ENCODE peak calls at places on chromosomes 16 and 17, in seven cellular contexts. N, Q, A, B, E, R and G are unnamed samples. For H3K4me1, the result is how much of the 10 kb centered on the place peaks cover.

GRCh38 chr17:40664582-40665333 is at the start of gene KRT222:
- DNase-seq in B (no peak), N (no peak), Q (no peak), R (peak), A (no peak), E (no peak), G (no peak)

GRCh38 chr17:76473541-76473985 is 6.2 kb downstream of the AANAT start:
- DNase-seq in R (peak), N (no peak), E (no peak), Q (no peak), B (no peak), A (no peak), G (no peak)

GRCh38 chr17:83099570-83100181 is 20.3 kb downstream of the METRNL start:
- DNase-seq in R (no peak), B (no peak), N (no peak), Q (peak), E (no peak), A (no peak), G (no peak)

GRCh38 chr17:48723555-48724239 is 712 bp downstream of the PRAC2 start:
- DNase-seq in E (no peak), R (peak), N (no peak), A (peak), Q (no peak), B (no peak), G (peak)

GRCh38 chr17:58329035-58329807 is 626 bp upstream of the TSPOAP1 start:
- DNase-seq in E (peak), Q (no peak), B (no peak), R (peak), A (no peak), N (peak), G (peak)

GRCh38 chr17:31532161-31532515 is 140.7 kb downstream of the RAB11FIP4 start:
- DNase-seq in Q (no peak), A (no peak), N (no peak), R (no peak), B (no peak), E (no peak), G (no peak)

GRCh38 chr17:65794572-65794971 is 233.1 kb upstream of the AXIN2 start:
- DNase-seq in R (peak), E (no peak), N (no peak), B (no peak), A (peak), Q (no peak), G (peak)

GRCh38 chr17:60652484-60653247 is 25.0 kb upstream of the BCAS3 start:
- DNase-seq in Q (no peak), A (no peak), R (no peak), N (no peak), E (no peak), B (no peak), G (no peak)

GRCh38 chr16:55386534-55387296 is 62.7 kb downstream of the IRX6 start:
- DNase-seq in N (no peak), R (no peak), E (no peak), A (peak), Q (no peak), B (no peak), G (no peak)

DNA sequence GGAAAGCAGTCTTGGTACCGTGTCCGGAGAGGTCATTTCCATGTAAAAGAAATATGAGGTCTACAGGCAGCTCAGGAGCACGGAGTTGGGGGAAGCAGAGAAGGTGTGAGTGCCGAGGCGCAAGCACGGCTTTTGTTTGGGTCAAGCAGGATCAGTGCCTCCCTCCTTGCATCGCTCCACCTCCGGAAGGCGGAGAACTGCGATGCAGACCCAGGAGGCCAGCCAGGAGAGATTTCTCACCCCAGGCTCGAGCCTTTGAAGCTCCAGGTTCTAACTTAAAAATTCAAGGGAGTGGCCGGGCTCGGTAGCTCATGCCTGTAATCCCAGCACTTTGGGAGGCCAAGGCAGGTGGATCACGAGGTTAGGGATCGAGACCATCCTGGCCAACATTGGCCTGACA is 25.0 kb downstream of the NAA60 start:
- DNase-seq in A (no peak), B (no peak), Q (no peak), R (no peak), N (no peak), E (no peak), G (no peak)
- H3K4me1 ChIP-seq in A (under half), B (under half), Q (under half), R (under half), N (under half), E (half or more), G (under half)

GRCh38 chr16:87543436-87544191 is 50.8 kb upstream of the ZCCHC14 start:
- DNase-seq in E (no peak), B (no peak), N (no peak), A (no peak), R (no peak), Q (peak), G (no peak)
- H3K4me1 ChIP-seq in E (under half), B (under half), N (under half), A (under half), R (under half), Q (under half), G (under half)

DNA sequence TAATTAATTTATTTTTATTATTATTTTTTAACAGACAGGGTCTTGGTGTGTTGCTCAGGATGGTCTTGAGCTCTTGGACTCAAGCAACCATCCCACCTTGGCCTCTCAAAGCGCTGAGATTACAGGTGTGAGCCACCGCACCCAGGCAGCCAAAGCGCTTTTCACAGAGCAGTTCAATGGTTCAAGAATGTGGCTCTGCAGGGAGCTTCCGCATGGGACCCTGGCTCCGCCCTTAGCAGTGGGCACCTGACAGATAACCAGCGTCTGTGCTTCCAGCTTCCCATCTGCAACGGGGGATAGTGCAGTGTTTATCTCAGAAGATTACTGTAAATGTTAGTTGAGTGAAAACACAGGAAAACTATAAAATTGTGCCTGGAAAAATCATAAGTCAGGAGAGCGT is 99.4 kb downstream of the KCNJ12 start:
- DNase-seq in Q (no peak), N (no peak), A (no peak), E (no peak), R (no peak), B (no peak), G (no peak)
- H3K4me1 ChIP-seq in Q (under half), N (under half), A (under half), E (under half), R (under half), B (under half), G (under half)

GRCh38 chr16:2712546-2712945 is 7.5 kb downstream of the PRSS27 start:
- DNase-seq in E (no peak), R (no peak), A (no peak), Q (no peak), N (no peak), B (no peak), G (no peak)

GRCh38 chr16:2713985-2714774 is 5.8 kb downstream of the PRSS27 start:
- DNase-seq in E (no peak), Q (no peak), A (no peak), B (no peak), R (no peak), N (no peak), G (no peak)

GRCh38 chr16:2712063-2712441 is 8.0 kb downstream of the PRSS27 start:
- DNase-seq in Q (no peak), A (no peak), B (no peak), R (no peak), E (no peak), N (no peak), G (no peak)

GRCh38 chr16:2715064-2715463 is 5.0 kb downstream of the PRSS27 start:
- DNase-seq in N (no peak), A (no peak), Q (no peak), E (no peak), R (no peak), B (no peak), G (no peak)

DNA sequence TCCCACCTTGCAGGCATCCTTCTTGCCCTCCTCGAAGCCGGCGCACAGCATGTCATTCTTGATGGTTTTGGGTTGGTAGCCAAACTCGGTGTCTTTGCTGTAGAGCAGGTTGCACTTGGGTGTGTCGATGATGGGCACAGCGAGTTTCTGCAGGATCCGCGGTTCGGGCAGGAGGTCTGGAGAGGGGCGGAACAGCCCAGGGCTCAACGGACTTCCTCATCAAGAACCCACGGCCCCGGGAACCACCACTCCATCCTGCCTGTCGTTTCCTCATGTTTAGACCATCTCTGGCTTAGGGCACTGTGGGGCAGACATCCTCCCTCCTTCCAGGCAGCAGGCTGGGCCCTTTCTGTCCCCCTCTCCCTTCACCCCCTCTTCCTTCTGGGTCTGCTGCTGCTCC is 6.5 kb downstream of the PRSS27 start:
- DNase-seq in R (no peak), Q (no peak), B (no peak), E (no peak), N (no peak), A (no peak), G (no peak)
- H3K4me1 ChIP-seq in R (under half), Q (under half), B (under half), E (under half), N (under half), A (under half), G (under half)

GRCh38 chr16:81806696-81807095 is 27.6 kb downstream of the PLCG2 start:
- DNase-seq in B (no peak), A (no peak), E (no peak), Q (no peak), R (no peak), N (no peak), G (no peak)
- H3K4me1 ChIP-seq in B (under half), A (under half), E (under half), Q (under half), R (under half), N (under half), G (under half)

DNA sequence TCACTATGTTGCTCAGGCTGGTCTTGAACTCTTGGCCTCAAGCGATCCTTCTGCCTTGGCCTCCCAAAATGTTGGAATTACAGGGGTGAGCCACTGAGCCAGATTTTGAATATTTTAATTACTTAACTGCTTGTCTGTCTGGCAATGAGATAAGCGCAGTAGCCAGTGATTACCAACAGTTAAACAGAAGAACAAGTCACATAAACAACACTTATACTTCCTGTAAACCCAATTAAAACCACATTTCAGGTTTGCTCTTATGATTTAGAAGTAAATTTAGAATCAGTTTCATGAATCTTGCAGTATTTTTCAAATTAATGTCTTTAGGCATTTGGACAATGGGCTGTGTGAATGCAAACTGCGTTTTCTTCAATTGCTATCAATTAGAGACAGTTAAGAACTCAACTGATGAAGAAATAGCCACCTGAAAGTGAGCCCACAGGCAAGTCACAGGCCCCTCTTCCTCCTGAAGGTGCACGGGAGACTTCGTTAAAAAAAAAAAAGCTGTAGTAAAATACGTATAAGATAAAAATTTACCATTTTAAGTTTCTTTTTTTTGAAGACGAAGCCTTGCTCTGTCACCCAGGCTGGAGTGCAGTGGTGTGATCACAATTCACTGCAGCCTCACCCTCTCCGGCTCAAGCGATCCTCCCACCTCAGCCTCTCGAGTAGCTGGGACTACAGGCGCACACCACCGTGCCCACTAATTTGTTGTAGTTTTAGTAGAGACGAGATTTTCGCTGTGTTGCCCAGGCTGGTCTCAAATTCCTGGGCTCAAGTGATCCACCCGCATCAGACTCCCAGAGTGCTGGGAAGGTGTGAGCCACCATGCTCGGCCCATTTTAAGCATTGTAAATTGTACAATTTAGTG is 73.0 kb downstream of the PITPNC1 start:
- DNase-seq in N (no peak), B (no peak), Q (no peak), A (no peak), E (no peak), R (no peak), G (no peak)
- H3K4me1 ChIP-seq in N (under half), B (under half), Q (under half), A (under half), E (under half), R (under half), G (under half)

DNA sequence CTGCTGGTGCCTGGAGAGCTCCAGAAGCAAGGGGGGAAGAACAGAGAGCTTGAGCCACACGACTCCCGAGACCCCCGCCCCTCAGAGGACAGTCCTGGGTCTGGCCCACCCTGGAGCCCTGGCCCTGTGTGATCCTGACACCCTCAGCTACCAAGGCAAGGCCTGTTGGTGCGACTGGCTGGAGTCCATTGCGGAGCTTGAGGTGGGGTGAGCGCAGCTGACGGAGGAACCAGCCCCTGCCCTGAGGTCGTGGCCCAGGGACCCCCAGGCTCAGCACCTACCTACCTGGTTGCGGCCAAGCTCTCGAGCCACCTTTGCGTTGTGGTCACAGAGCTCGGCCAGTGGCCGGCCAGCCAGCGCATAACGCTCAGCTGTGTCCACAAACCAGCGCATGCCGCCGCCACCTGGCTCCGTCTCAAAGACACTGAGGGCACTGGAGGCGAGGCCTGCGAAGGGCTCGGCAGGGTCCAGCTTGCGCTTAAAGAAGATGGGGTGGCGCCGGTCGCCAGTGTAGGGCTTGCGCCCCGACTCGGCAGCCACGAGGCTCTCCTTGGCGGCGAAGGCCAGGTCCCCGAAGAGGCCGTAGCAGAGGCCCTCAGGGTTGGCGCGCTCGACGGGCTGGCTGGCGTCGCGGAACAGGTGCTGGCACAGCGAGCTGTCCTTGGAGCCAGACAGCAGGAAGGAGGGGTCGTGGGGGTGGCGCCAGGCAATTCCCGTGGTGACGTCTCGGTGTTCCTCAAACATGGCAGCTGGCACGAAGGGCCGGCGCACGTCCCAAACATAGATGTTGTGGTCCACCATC is 2.5 kb upstream of the JMJD8 start:
- DNase-seq in N (no peak), E (no peak), A (no peak), B (no peak), R (no peak), Q (no peak), G (no peak)
- H3K4me1 ChIP-seq in N (half or more), E (half or more), A (under half), B (under half), R (under half), Q (half or more), G (under half)

DNA sequence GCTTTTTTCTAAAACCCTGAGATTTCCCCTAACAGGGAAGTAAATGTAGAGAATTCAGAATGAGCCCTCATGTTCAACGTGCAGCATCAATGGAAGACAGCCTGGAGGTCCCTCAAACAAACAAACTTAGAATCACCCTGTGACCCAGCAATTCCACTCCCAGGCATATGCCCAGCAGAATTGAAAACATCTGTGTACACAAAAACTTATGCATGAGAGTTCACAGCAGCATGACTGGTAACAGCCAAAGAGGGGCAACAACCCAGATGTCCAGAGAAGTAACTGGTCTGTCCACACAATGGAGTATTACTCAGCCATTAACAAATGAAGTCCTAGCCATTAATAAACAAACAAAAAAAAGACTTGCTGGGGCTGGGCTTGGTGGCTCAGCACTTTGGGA is 252.7 kb downstream of the PARN start:
- DNase-seq in Q (no peak), A (no peak), N (no peak), E (no peak), R (no peak), B (no peak), G (no peak)
- H3K4me1 ChIP-seq in Q (under half), A (under half), N (under half), E (under half), R (under half), B (under half), G (under half)

GRCh38 chr16:75258807-75259141 is 7.3 kb upstream of the BCAR1 start:
- DNase-seq in Q (no peak), B (no peak), R (no peak), E (no peak), A (no peak), N (no peak), G (no peak)
- H3K4me1 ChIP-seq in Q (half or more), B (half or more), R (half or more), E (half or more), A (under half), N (half or more), G (under half)

GRCh38 chr17:78138204-78139060 is 7.8 kb upstream of the C17orf99 start:
- DNase-seq in A (no peak), E (no peak), B (no peak), N (no peak), R (no peak), Q (no peak), G (no peak)
- H3K4me1 ChIP-seq in A (under half), E (under half), B (under half), N (half or more), R (under half), Q (under half), G (under half)